ENCODE peak calls at places on chromosomes 11 and 22, in five cellular contexts. J is HCT116, X is endothelial cell of umbilical vein, H is stomach, W is prostate gland. P is an unnamed sample.

GRCh38 chr11:48031602-48032001 is 51.2 kb downstream of the PTPRJ start:
- DNase-seq in H (no peak), J (no peak), W (no peak), X (no peak), P (no peak)

GRCh38 chr11:109747839-109748238 is 325.8 kb downstream of the C11orf87 start:
- DNase-seq in X (no peak), J (no peak), W (no peak), H (no peak), P (no peak)

GRCh38 chr11:46347637-46348311 is 511 bp downstream of the DGKZ start:
- DNase-seq in H (no peak), X (no peak), W (no peak), J (no peak), P (peak; percentile 34)

GRCh38 chr11:13169709-13170108 is 107.9 kb upstream of the BMAL1 start:
- DNase-seq in H (no peak), X (peak; percentile 48), W (no peak), J (peak; percentile 48), P (no peak)

GRCh38 chr11:14179126-14179820 is 179.7 kb downstream of the RRAS2 start:
- DNase-seq in J (no peak), W (no peak), X (no peak), H (no peak), P (no peak)

GRCh38 chr11:26950260-26950719 is 43.6 kb upstream of the FIBIN start:
- DNase-seq in H (peak; percentile 26), J (no peak), W (no peak), X (no peak), P (peak; percentile 17)

GRCh38 chr11:32305460-32305859 is 129.9 kb downstream of the WT1 start:
- DNase-seq in J (no peak), W (no peak), H (no peak), X (no peak), P (no peak)

GRCh38 chr11:128498846-128499245 is 88.5 kb downstream of the ETS1 start:
- DNase-seq in J (no peak), H (no peak), X (no peak), W (no peak), P (no peak)

GRCh38 chr11:43941257-43941879 is 1.1 kb upstream of the C11orf96 start:
- DNase-seq in H (no peak), J (no peak), X (no peak), W (no peak), P (no peak)

GRCh38 chr11:56885854-56886253 is 102.9 kb upstream of the OR5AK2 start:
- DNase-seq in X (no peak), H (no peak), W (no peak), J (no peak), P (no peak)

GRCh38 chr22:45314054-45314721 is 4.5 kb downstream of the FAM118A start:
- DNase-seq in J (no peak), H (no peak), X (no peak), W (no peak), P (no peak)

GRCh38 chr22:40289991-40290459 is 56.3 kb upstream of the ADSL start:
- DNase-seq in X (no peak), H (peak; percentile 33), J (no peak), W (no peak), P (peak; percentile 27)

GRCh38 chr11:23732026-23732425 is 764.8 kb upstream of the LUZP2 start:
- DNase-seq in H (no peak), W (no peak), X (no peak), J (no peak), P (no peak)

GRCh38 chr11:20034941-20035340 is 125.3 kb downstream of the DBX1 start:
- DNase-seq in H (no peak), W (no peak), X (no peak), J (no peak), P (no peak)

GRCh38 chr11:126124284-126124683 is 61.6 kb upstream of the CDON start:
- DNase-seq in X (no peak), J (no peak), H (no peak), W (no peak), P (no peak)

GRCh38 chr11:117717485-117718314 is 79.3 kb downstream of the DSCAML1 start:
- DNase-seq in X (no peak), W (peak; percentile 53), H (peak; percentile 32), J (no peak), P (peak; percentile 32)

GRCh38 chr11:8886332-8886731 is 24.7 kb upstream of the AKIP1 start:
- DNase-seq in J (no peak), H (no peak), X (no peak), W (no peak), P (no peak)

GRCh38 chr22:49649166-49649565 is 178.5 kb downstream of the BRD1 start:
- DNase-seq in J (no peak), H (no peak), X (no peak), W (no peak), P (no peak)

GRCh38 chr11:94272738-94273313 is 31.6 kb upstream of the IZUMO1R start:
- DNase-seq in W (no peak), X (no peak), J (no peak), H (no peak), P (no peak)

GRCh38 chr11:25319068-25319467 is 822.2 kb downstream of the LUZP2 start:
- DNase-seq in J (no peak), W (no peak), H (no peak), X (no peak), P (no peak)

GRCh38 chr11:47399860-47400812 is 8.3 kb upstream of the SLC39A13 start:
- DNase-seq in J (no peak), H (no peak), X (no peak), W (no peak), P (peak; percentile 47)

GRCh38 chr11:2781413-2782274 is 81.8 kb upstream of the KCNQ1OT1 start:
- DNase-seq in H (peak; percentile 55), W (peak; percentile 3), X (peak; percentile 12), J (no peak), P (peak; percentile 7)

GRCh38 chr11:40032331-40032730 is 1427.1 kb downstream of the LRRC4C start:
- DNase-seq in H (no peak), X (no peak), W (no peak), J (no peak), P (no peak)

GRCh38 chr22:31866918-31867317 is 77.4 kb upstream of the YWHAH start:
- DNase-seq in X (no peak), H (no peak), J (no peak), W (no peak), P (no peak)

GRCh38 chr11:5684627-5685362 is at the start of gene TRIM5:
- DNase-seq in X (peak; percentile 99), H (peak; percentile 89), W (peak; percentile 93), J (peak; percentile 92), P (peak; percentile 87)
- TF ChIP-seq POLR2AphosphoS5 in X (peak; percentile 78), H (peak; percentile 87), W (peak; percentile 94), J (peak; percentile 86), P (peak; percentile 72)

GRCh38 chr11:62502030-62502730 is 44.4 kb downstream of the AHNAK start:
- DNase-seq in H (no peak), J (no peak), X (peak; percentile 12), W (no peak), P (no peak)
- TF ChIP-seq CTCF in H (no peak), J (no peak), X (no peak), W (no peak), P (no peak)

GRCh38 chr11:62506413-62506940 is 40.1 kb downstream of the AHNAK start:
- DNase-seq in X (no peak), W (no peak), H (no peak), J (no peak), P (no peak)
- H3K4me1 ChIP-seq in X (peaks cover 15% of the 10 kb centered on the region), W (peaks cover 28% of the 10 kb centered on the region), H (peaks cover 97% of the 10 kb centered on the region), J (peaks cover 28% of the 10 kb centered on the region), P (peaks cover 65% of the 10 kb centered on the region)

DNA sequence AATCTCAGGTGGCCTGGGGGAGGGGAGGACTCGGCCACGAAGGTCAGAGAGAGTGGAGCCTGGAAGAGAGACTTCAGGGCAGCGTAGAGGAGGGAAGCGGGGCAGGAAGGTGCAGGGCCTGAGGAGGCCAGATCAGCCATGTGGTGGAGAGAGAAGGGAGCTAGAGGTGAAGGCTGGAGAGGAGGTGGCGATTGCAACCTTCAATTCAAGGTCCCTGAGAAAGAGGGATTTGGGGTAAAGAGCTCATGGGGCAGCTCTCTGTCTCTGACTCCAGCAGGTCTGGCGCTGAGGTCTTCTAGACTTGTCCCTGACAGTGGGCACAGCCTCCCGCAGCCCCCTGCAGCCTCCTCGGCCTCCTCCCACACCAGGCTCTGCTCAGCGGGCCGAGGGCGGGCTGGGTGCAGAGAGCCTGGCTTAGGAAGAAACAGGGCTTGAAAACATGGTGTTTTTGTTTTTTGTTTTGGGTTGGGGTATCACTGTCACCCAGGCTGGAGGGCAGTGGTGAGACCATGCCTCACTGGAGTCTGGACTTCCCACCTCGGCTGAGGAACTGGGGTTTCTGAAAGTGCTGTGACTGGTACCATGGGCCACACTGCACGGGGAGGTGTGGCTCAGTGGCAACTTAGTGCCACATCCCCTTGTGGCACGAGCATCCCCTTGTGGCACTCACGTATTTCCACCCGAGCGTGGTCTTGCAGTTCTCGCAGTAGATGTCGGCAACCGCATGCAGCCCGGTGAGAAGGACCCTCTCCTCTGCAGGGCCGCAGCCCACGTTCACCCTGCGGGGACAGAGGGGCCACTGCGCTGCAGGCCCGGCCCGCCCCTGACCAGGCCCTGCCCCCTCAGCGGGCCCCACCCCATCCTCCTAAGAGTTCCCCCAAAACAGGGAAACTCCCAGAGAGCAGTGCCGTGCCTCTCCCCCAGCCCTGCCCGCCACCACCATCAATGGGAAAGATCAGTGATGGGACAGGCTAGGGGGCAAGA is 32.6 kb downstream of the YPEL1 start:
- DNase-seq in H (no peak), J (no peak), X (no peak), W (no peak), P (no peak)
- TF ChIP-seq POLR2AphosphoS5 in H (no peak), J (no peak), X (no peak), W (no peak), P (no peak)

GRCh38 chr11:209275-210121 is 2.0 kb downstream of the RIC8A start:
- DNase-seq in J (no peak), H (peak; percentile 24), X (peak; percentile 9), W (no peak), P (no peak)
- TF ChIP-seq CTCF in J (no peak), H (no peak), X (no peak), W (no peak), P (no peak)

DNA sequence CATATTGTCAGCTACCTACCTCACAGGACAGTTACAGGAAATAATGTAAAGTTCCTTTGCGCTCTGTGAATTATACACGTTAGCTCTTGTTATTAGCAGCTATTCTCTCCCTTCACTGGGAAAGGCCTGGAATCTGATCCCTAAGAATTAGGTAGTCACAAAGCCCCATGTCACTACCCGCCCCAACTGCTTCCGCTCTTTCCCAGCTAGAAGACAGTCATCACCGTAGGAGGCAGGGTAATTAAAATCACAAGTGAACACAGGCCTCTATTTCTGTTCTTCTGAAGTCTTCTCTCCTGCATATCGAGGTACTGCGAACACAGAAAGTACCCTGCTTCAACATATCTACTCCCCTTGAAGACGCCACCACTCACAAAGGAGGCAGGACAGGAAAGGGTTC is 12.6 kb upstream of the AHNAK start:
- DNase-seq in H (no peak), J (no peak), W (no peak), X (no peak), P (no peak)
- H3K4me1 ChIP-seq in H (peaks cover 89% of the 10 kb centered on the region), J (peaks cover 98% of the 10 kb centered on the region), W (peaks cover 30% of the 10 kb centered on the region), X (peaks cover 47% of the 10 kb centered on the region), P (peaks cover 47% of the 10 kb centered on the region)

DNA sequence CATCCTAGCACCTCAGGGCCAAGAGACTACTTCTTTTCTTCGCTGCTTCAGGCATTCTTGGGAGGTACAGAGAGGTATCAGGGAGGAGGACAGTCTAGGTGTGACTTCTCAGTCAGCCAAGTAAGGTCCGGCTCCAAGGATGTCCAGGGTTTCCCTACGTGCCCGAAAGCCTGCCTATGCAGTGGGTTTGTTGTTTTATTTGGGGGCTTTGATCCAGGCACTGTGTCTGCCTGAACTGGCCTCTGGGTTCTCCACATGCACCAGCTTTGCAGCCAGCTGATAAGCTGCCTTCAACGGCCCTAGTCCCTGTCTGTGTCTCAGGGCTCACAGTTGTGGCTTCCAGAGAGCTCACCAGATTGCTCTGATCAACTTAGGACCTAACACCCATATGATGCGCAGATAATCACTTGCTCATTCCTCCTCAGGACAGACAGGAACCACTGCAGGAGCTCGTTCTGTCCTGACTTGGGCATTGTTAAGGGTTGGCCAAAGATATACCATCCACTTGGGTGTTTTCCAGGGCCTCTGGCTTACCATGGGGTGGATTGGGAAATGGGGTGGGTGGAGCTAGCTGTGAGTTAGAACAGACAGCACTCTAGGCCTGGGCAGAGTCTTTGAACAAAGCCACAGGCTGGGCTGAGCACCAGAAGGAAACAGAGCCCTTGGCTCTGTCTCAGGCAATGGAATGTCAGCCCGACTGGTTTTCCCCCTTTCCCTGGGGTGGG is 45.5 kb upstream of the CRYBB3 start:
- DNase-seq in J (no peak), W (peak; percentile 98), H (peak; percentile 89), X (peak; percentile 55), P (peak; percentile 80)
- TF ChIP-seq POLR2AphosphoS5 in J (no peak), W (peak; percentile 94), H (peak; percentile 67), X (no peak), P (peak; percentile 49)

P was measured in transverse colon.